ENCODE peak calls at places on chromosomes 7 and 10, in six cellular contexts. One of them, this sample, is unnamed.

GRCh38 chr10:80137926-80138325 is 5.4 kb downstream of the PLAC9 start:
- ATAC-seq in stimulated activated naive B cell treated with anti-CD40 and anti-IgM and Interleukin-4, amounts not matched to agents 10 μg/mL and 1 μg/mL and 100 μg/mL, for 72 hours: no peak
- ATAC-seq in foreskin keratinocyte: no peak
- ATAC-seq in right cardiac atrium: no peak
- ATAC-seq in pancreas: no peak
- ATAC-seq in left ventricle myocardium superior: no peak
- ATAC-seq in this sample: no peak

GRCh38 chr7:69389220-69389619 is 209.1 kb upstream of the AUTS2 start:
- ATAC-seq in stimulated activated naive B cell treated with anti-CD40 and anti-IgM and Interleukin-4, amounts not matched to agents 10 μg/mL and 1 μg/mL and 100 μg/mL, for 72 hours: no peak
- ATAC-seq in pancreas: no peak
- ATAC-seq in left ventricle myocardium superior: no peak
- ATAC-seq in right cardiac atrium: no peak
- ATAC-seq in foreskin keratinocyte: no peak
- ATAC-seq in this sample: no peak

GRCh38 chr10:16835223-16835622 is 18.0 kb upstream of the RSU1 start:
- ATAC-seq in foreskin keratinocyte: no peak
- ATAC-seq in pancreas: no peak
- ATAC-seq in right cardiac atrium: no peak
- ATAC-seq in left ventricle myocardium superior: no peak
- ATAC-seq in stimulated activated naive B cell treated with anti-CD40 and anti-IgM and Interleukin-4, amounts not matched to agents 10 μg/mL and 1 μg/mL and 100 μg/mL, for 72 hours: no peak
- ATAC-seq in this sample: no peak

GRCh38 chr10:7696545-7696944 is 6.6 kb upstream of the ITIH2 start:
- ATAC-seq in foreskin keratinocyte: no peak
- ATAC-seq in pancreas: peak; percentile 91
- ATAC-seq in right cardiac atrium: peak; percentile 40
- ATAC-seq in stimulated activated naive B cell treated with anti-CD40 and anti-IgM and Interleukin-4, amounts not matched to agents 10 μg/mL and 1 μg/mL and 100 μg/mL, for 72 hours: no peak
- ATAC-seq in left ventricle myocardium superior: peak; percentile 96
- ATAC-seq in this sample: no peak

GRCh38 chr7:30795161-30795943 is 24.1 kb downstream of the MINDY4 start:
- ATAC-seq in pancreas: no peak
- ATAC-seq in left ventricle myocardium superior: no peak
- ATAC-seq in foreskin keratinocyte: no peak
- ATAC-seq in stimulated activated naive B cell treated with anti-CD40 and anti-IgM and Interleukin-4, amounts not matched to agents 10 μg/mL and 1 μg/mL and 100 μg/mL, for 72 hours: peak; percentile 38
- ATAC-seq in right cardiac atrium: no peak
- ATAC-seq in this sample: peak; percentile 49

GRCh38 chr10:79249156-79250121 is 97.8 kb upstream of the PPIF start:
- ATAC-seq in left ventricle myocardium superior: no peak
- ATAC-seq in stimulated activated naive B cell treated with anti-CD40 and anti-IgM and Interleukin-4, amounts not matched to agents 10 μg/mL and 1 μg/mL and 100 μg/mL, for 72 hours: peak; percentile 69
- ATAC-seq in pancreas: no peak
- ATAC-seq in foreskin keratinocyte: no peak
- ATAC-seq in right cardiac atrium: no peak
- ATAC-seq in this sample: peak; percentile 77

GRCh38 chr10:32983333-32983909 is 25.4 kb upstream of the ITGB1 start:
- ATAC-seq in left ventricle myocardium superior: no peak
- ATAC-seq in stimulated activated naive B cell treated with anti-CD40 and anti-IgM and Interleukin-4, amounts not matched to agents 10 μg/mL and 1 μg/mL and 100 μg/mL, for 72 hours: no peak
- ATAC-seq in right cardiac atrium: no peak
- ATAC-seq in foreskin keratinocyte: peak; percentile 62
- ATAC-seq in pancreas: no peak
- ATAC-seq in this sample: no peak

GRCh38 chr7:98280296-98280695 is 1.2 kb upstream of the BRI3 start:
- ATAC-seq in pancreas: no peak
- ATAC-seq in foreskin keratinocyte: no peak
- ATAC-seq in left ventricle myocardium superior: no peak
- ATAC-seq in right cardiac atrium: no peak
- ATAC-seq in stimulated activated naive B cell treated with anti-CD40 and anti-IgM and Interleukin-4, amounts not matched to agents 10 μg/mL and 1 μg/mL and 100 μg/mL, for 72 hours: no peak
- ATAC-seq in this sample: no peak

GRCh38 chr7:101882595-101883564 is 65.5 kb downstream of the CUX1 start:
- ATAC-seq in stimulated activated naive B cell treated with anti-CD40 and anti-IgM and Interleukin-4, amounts not matched to agents 10 μg/mL and 1 μg/mL and 100 μg/mL, for 72 hours: no peak
- ATAC-seq in pancreas: peak; percentile 92
- ATAC-seq in left ventricle myocardium superior: peak; percentile 92
- ATAC-seq in foreskin keratinocyte: peak; percentile 92
- ATAC-seq in right cardiac atrium: peak; percentile 97
- ATAC-seq in this sample: no peak

GRCh38 chr7:99275496-99275895 is 2.9 kb downstream of the MYH16 start:
- ATAC-seq in right cardiac atrium: no peak
- ATAC-seq in stimulated activated naive B cell treated with anti-CD40 and anti-IgM and Interleukin-4, amounts not matched to agents 10 μg/mL and 1 μg/mL and 100 μg/mL, for 72 hours: no peak
- ATAC-seq in foreskin keratinocyte: no peak
- ATAC-seq in pancreas: no peak
- ATAC-seq in left ventricle myocardium superior: no peak
- ATAC-seq in this sample: no peak

GRCh38 chr10:71379118-71379781 is 17.5 kb upstream of the CDH23 start:
- ATAC-seq in foreskin keratinocyte: no peak
- ATAC-seq in right cardiac atrium: no peak
- ATAC-seq in left ventricle myocardium superior: no peak
- ATAC-seq in stimulated activated naive B cell treated with anti-CD40 and anti-IgM and Interleukin-4, amounts not matched to agents 10 μg/mL and 1 μg/mL and 100 μg/mL, for 72 hours: no peak
- ATAC-seq in pancreas: no peak
- ATAC-seq in this sample: no peak

GRCh38 chr10:70074147-70074546 is 21.5 kb downstream of the MACROH2A2 start:
- ATAC-seq in left ventricle myocardium superior: no peak
- ATAC-seq in right cardiac atrium: no peak
- ATAC-seq in stimulated activated naive B cell treated with anti-CD40 and anti-IgM and Interleukin-4, amounts not matched to agents 10 μg/mL and 1 μg/mL and 100 μg/mL, for 72 hours: no peak
- ATAC-seq in pancreas: no peak
- ATAC-seq in foreskin keratinocyte: no peak
- ATAC-seq in this sample: no peak

GRCh38 chr7:143362126-143362961 is at the start of gene FAM131B:
- ATAC-seq in foreskin keratinocyte: peak; percentile 55
- ATAC-seq in left ventricle myocardium superior: peak; percentile 56
- ATAC-seq in pancreas: peak; percentile 31
- ATAC-seq in stimulated activated naive B cell treated with anti-CD40 and anti-IgM and Interleukin-4, amounts not matched to agents 10 μg/mL and 1 μg/mL and 100 μg/mL, for 72 hours: peak; percentile 59
- ATAC-seq in right cardiac atrium: peak; percentile 48
- ATAC-seq in this sample: peak; percentile 62

GRCh38 chr10:42801135-42801534 is 18.5 kb downstream of the BMS1 start:
- ATAC-seq in foreskin keratinocyte: no peak
- ATAC-seq in stimulated activated naive B cell treated with anti-CD40 and anti-IgM and Interleukin-4, amounts not matched to agents 10 μg/mL and 1 μg/mL and 100 μg/mL, for 72 hours: peak; percentile 47
- ATAC-seq in pancreas: no peak
- ATAC-seq in left ventricle myocardium superior: no peak
- ATAC-seq in right cardiac atrium: no peak
- ATAC-seq in this sample: no peak

GRCh38 chr10:124660404-124661125 is 83.6 kb downstream of the FAM53B start:
- ATAC-seq in pancreas: peak; percentile 61
- ATAC-seq in foreskin keratinocyte: no peak
- ATAC-seq in stimulated activated naive B cell treated with anti-CD40 and anti-IgM and Interleukin-4, amounts not matched to agents 10 μg/mL and 1 μg/mL and 100 μg/mL, for 72 hours: no peak
- ATAC-seq in right cardiac atrium: no peak
- ATAC-seq in left ventricle myocardium superior: peak; percentile 31
- ATAC-seq in this sample: no peak

GRCh38 chr7:50560865-50561351 is 4.3 kb downstream of the DDC start:
- ATAC-seq in stimulated activated naive B cell treated with anti-CD40 and anti-IgM and Interleukin-4, amounts not matched to agents 10 μg/mL and 1 μg/mL and 100 μg/mL, for 72 hours: no peak
- ATAC-seq in left ventricle myocardium superior: no peak
- ATAC-seq in foreskin keratinocyte: no peak
- ATAC-seq in right cardiac atrium: no peak
- ATAC-seq in pancreas: no peak
- ATAC-seq in this sample: no peak

GRCh38 chr10:93465806-93466675 is 16.1 kb downstream of the MYOF start:
- ATAC-seq in stimulated activated naive B cell treated with anti-CD40 and anti-IgM and Interleukin-4, amounts not matched to agents 10 μg/mL and 1 μg/mL and 100 μg/mL, for 72 hours: no peak
- ATAC-seq in left ventricle myocardium superior: peak; percentile 82
- ATAC-seq in pancreas: peak; percentile 79
- ATAC-seq in foreskin keratinocyte: peak; percentile 78
- ATAC-seq in right cardiac atrium: peak; percentile 88
- ATAC-seq in this sample: no peak

GRCh38 chr10:77431209-77431611 is 206.4 kb downstream of the KCNMA1 start:
- ATAC-seq in stimulated activated naive B cell treated with anti-CD40 and anti-IgM and Interleukin-4, amounts not matched to agents 10 μg/mL and 1 μg/mL and 100 μg/mL, for 72 hours: no peak
- ATAC-seq in pancreas: peak; percentile 54
- ATAC-seq in foreskin keratinocyte: no peak
- ATAC-seq in left ventricle myocardium superior: no peak
- ATAC-seq in right cardiac atrium: no peak
- ATAC-seq in this sample: no peak

GRCh38 chr7:55957190-55957589 is 5.5 kb downstream of the MRPS17 start:
- ATAC-seq in left ventricle myocardium superior: no peak
- ATAC-seq in pancreas: no peak
- ATAC-seq in foreskin keratinocyte: no peak
- ATAC-seq in stimulated activated naive B cell treated with anti-CD40 and anti-IgM and Interleukin-4, amounts not matched to agents 10 μg/mL and 1 μg/mL and 100 μg/mL, for 72 hours: no peak
- ATAC-seq in right cardiac atrium: no peak
- ATAC-seq in this sample: no peak

GRCh38 chr7:107643407-107643806 is 17.2 kb upstream of the SLC26A4 start:
- ATAC-seq in stimulated activated naive B cell treated with anti-CD40 and anti-IgM and Interleukin-4, amounts not matched to agents 10 μg/mL and 1 μg/mL and 100 μg/mL, for 72 hours: no peak
- ATAC-seq in right cardiac atrium: no peak
- ATAC-seq in foreskin keratinocyte: peak; percentile 80
- ATAC-seq in pancreas: no peak
- ATAC-seq in left ventricle myocardium superior: no peak
- ATAC-seq in this sample: no peak

GRCh38 chr10:26805567-26806245 is 55.1 kb downstream of the ABI1 start:
- ATAC-seq in pancreas: no peak
- ATAC-seq in left ventricle myocardium superior: no peak
- ATAC-seq in right cardiac atrium: peak; percentile 42
- ATAC-seq in stimulated activated naive B cell treated with anti-CD40 and anti-IgM and Interleukin-4, amounts not matched to agents 10 μg/mL and 1 μg/mL and 100 μg/mL, for 72 hours: no peak
- ATAC-seq in foreskin keratinocyte: peak; percentile 75
- ATAC-seq in this sample: no peak

GRCh38 chr7:132977234-132977633 is 104.7 kb downstream of the CHCHD3 start:
- ATAC-seq in foreskin keratinocyte: no peak
- ATAC-seq in stimulated activated naive B cell treated with anti-CD40 and anti-IgM and Interleukin-4, amounts not matched to agents 10 μg/mL and 1 μg/mL and 100 μg/mL, for 72 hours: no peak
- ATAC-seq in left ventricle myocardium superior: no peak
- ATAC-seq in right cardiac atrium: no peak
- ATAC-seq in pancreas: no peak
- ATAC-seq in this sample: no peak

GRCh38 chr10:67086324-67087139 is 160.7 kb downstream of the LRRTM3 start:
- ATAC-seq in stimulated activated naive B cell treated with anti-CD40 and anti-IgM and Interleukin-4, amounts not matched to agents 10 μg/mL and 1 μg/mL and 100 μg/mL, for 72 hours: no peak
- ATAC-seq in pancreas: no peak
- ATAC-seq in right cardiac atrium: no peak
- ATAC-seq in foreskin keratinocyte: no peak
- ATAC-seq in left ventricle myocardium superior: peak; percentile 75
- ATAC-seq in this sample: no peak

GRCh38 chr7:28136885-28137284 is 43.7 kb downstream of the JAZF1 start:
- ATAC-seq in pancreas: no peak
- ATAC-seq in right cardiac atrium: peak; percentile 33
- ATAC-seq in stimulated activated naive B cell treated with anti-CD40 and anti-IgM and Interleukin-4, amounts not matched to agents 10 μg/mL and 1 μg/mL and 100 μg/mL, for 72 hours: no peak
- ATAC-seq in left ventricle myocardium superior: no peak
- ATAC-seq in foreskin keratinocyte: no peak
- ATAC-seq in this sample: no peak

GRCh38 chr7:76149847-76150691 is 51.6 kb upstream of the SRRM3 start:
- ATAC-seq in right cardiac atrium: peak; percentile 62
- ATAC-seq in left ventricle myocardium superior: peak; percentile 50
- ATAC-seq in stimulated activated naive B cell treated with anti-CD40 and anti-IgM and Interleukin-4, amounts not matched to agents 10 μg/mL and 1 μg/mL and 100 μg/mL, for 72 hours: no peak
- ATAC-seq in pancreas: no peak
- ATAC-seq in foreskin keratinocyte: no peak
- ATAC-seq in this sample: no peak

GRCh38 chr7:30003098-30003497 is 13.5 kb upstream of the SCRN1 start:
- ATAC-seq in left ventricle myocardium superior: no peak
- ATAC-seq in stimulated activated naive B cell treated with anti-CD40 and anti-IgM and Interleukin-4, amounts not matched to agents 10 μg/mL and 1 μg/mL and 100 μg/mL, for 72 hours: no peak
- ATAC-seq in foreskin keratinocyte: no peak
- ATAC-seq in right cardiac atrium: no peak
- ATAC-seq in pancreas: no peak
- ATAC-seq in this sample: no peak

GRCh38 chr10:88661018-88661417 is 3.2 kb upstream of the LIPF start:
- ATAC-seq in pancreas: no peak
- ATAC-seq in stimulated activated naive B cell treated with anti-CD40 and anti-IgM and Interleukin-4, amounts not matched to agents 10 μg/mL and 1 μg/mL and 100 μg/mL, for 72 hours: no peak
- ATAC-seq in right cardiac atrium: no peak
- ATAC-seq in foreskin keratinocyte: no peak
- ATAC-seq in left ventricle myocardium superior: no peak
- ATAC-seq in this sample: no peak

GRCh38 chr7:32611201-32611691 is 116.0 kb downstream of the AVL9 start:
- ATAC-seq in pancreas: no peak
- ATAC-seq in foreskin keratinocyte: no peak
- ATAC-seq in stimulated activated naive B cell treated with anti-CD40 and anti-IgM and Interleukin-4, amounts not matched to agents 10 μg/mL and 1 μg/mL and 100 μg/mL, for 72 hours: no peak
- ATAC-seq in right cardiac atrium: peak; percentile 51
- ATAC-seq in left ventricle myocardium superior: peak; percentile 88
- ATAC-seq in this sample: no peak

GRCh38 chr7:120180221-120180620 is 92.8 kb upstream of the KCND2 start:
- ATAC-seq in right cardiac atrium: no peak
- ATAC-seq in left ventricle myocardium superior: no peak
- ATAC-seq in foreskin keratinocyte: no peak
- ATAC-seq in pancreas: no peak
- ATAC-seq in stimulated activated naive B cell treated with anti-CD40 and anti-IgM and Interleukin-4, amounts not matched to agents 10 μg/mL and 1 μg/mL and 100 μg/mL, for 72 hours: no peak
- ATAC-seq in this sample: no peak

GRCh38 chr10:35208949-35209613 is 82.4 kb downstream of the CREM start:
- ATAC-seq in right cardiac atrium: no peak
- ATAC-seq in foreskin keratinocyte: no peak
- ATAC-seq in pancreas: no peak
- ATAC-seq in stimulated activated naive B cell treated with anti-CD40 and anti-IgM and Interleukin-4, amounts not matched to agents 10 μg/mL and 1 μg/mL and 100 μg/mL, for 72 hours: peak; percentile 84
- ATAC-seq in left ventricle myocardium superior: peak; percentile 39
- ATAC-seq in this sample: peak; percentile 56

GRCh38 chr7:136869006-136869961 is 832 bp downstream of the CHRM2 start:
- ATAC-seq in right cardiac atrium: peak; percentile 65
- ATAC-seq in pancreas: no peak
- ATAC-seq in foreskin keratinocyte: peak; percentile 35
- ATAC-seq in left ventricle myocardium superior: peak; percentile 55
- ATAC-seq in stimulated activated naive B cell treated with anti-CD40 and anti-IgM and Interleukin-4, amounts not matched to agents 10 μg/mL and 1 μg/mL and 100 μg/mL, for 72 hours: no peak
- ATAC-seq in this sample: no peak

GRCh38 chr7:121069346-121070100 is 81.0 kb downstream of the CPED1 start:
- ATAC-seq in pancreas: no peak
- ATAC-seq in stimulated activated naive B cell treated with anti-CD40 and anti-IgM and Interleukin-4, amounts not matched to agents 10 μg/mL and 1 μg/mL and 100 μg/mL, for 72 hours: no peak
- ATAC-seq in foreskin keratinocyte: peak; percentile 34
- ATAC-seq in left ventricle myocardium superior: peak; percentile 99
- ATAC-seq in right cardiac atrium: peak; percentile 94
- ATAC-seq in this sample: no peak

GRCh38 chr7:131183611-131184119 is 144.0 kb upstream of the MKLN1 start:
- ATAC-seq in pancreas: no peak
- ATAC-seq in foreskin keratinocyte: no peak
- ATAC-seq in stimulated activated naive B cell treated with anti-CD40 and anti-IgM and Interleukin-4, amounts not matched to agents 10 μg/mL and 1 μg/mL and 100 μg/mL, for 72 hours: no peak
- ATAC-seq in left ventricle myocardium superior: no peak
- ATAC-seq in right cardiac atrium: no peak
- ATAC-seq in this sample: no peak

GRCh38 chr10:11017575-11018425 is at the start of gene CELF2:
- ATAC-seq in left ventricle myocardium superior: peak; percentile 87
- ATAC-seq in pancreas: peak; percentile 87
- ATAC-seq in right cardiac atrium: peak; percentile 79
- ATAC-seq in stimulated activated naive B cell treated with anti-CD40 and anti-IgM and Interleukin-4, amounts not matched to agents 10 μg/mL and 1 μg/mL and 100 μg/mL, for 72 hours: peak; percentile 82
- ATAC-seq in foreskin keratinocyte: peak; percentile 90
- ATAC-seq in this sample: peak; percentile 76

GRCh38 chr7:103540986-103541385 is 95.0 kb upstream of the SLC26A5 start:
- ATAC-seq in foreskin keratinocyte: no peak
- ATAC-seq in stimulated activated naive B cell treated with anti-CD40 and anti-IgM and Interleukin-4, amounts not matched to agents 10 μg/mL and 1 μg/mL and 100 μg/mL, for 72 hours: no peak
- ATAC-seq in left ventricle myocardium superior: peak; percentile 99
- ATAC-seq in right cardiac atrium: peak; percentile 95
- ATAC-seq in pancreas: peak; percentile 96
- ATAC-seq in this sample: peak; percentile 44